ENCODE peak calls at places on chromosomes 6 and 20, in nine cellular contexts. P, X, U, Z, G, I, B, T and K are unnamed samples.

GRCh38 chr20:62876826-62877728 is 15.5 kb upstream of the TCFL5 start:
- DNase-seq in X (peak; percentile 66), P (peak; percentile 89), U (no peak), G (no peak), Z (no peak), I (peak; percentile 86), B (no peak), T (peak; percentile 58), K (peak; percentile 87)

GRCh38 chr20:50313223-50313820 is 122.7 kb downstream of the CEBPB start:
- DNase-seq in G (no peak), P (no peak), X (no peak), T (no peak), B (peak; percentile 88), I (no peak), Z (no peak), U (no peak), K (peak; percentile 38)

GRCh38 chr6:150857062-150857905 is 8.2 kb upstream of the MTHFD1L start:
- DNase-seq in P (peak; percentile 76), U (peak; percentile 100), X (peak; percentile 68), Z (peak; percentile 99), G (peak; percentile 99), I (no peak), B (peak; percentile 46), T (peak; percentile 42), K (no peak)

GRCh38 chr6:105485456-105485855 is 82.6 kb upstream of the PREP start:
- DNase-seq in B (no peak), X (no peak), T (no peak), Z (no peak), G (no peak), P (no peak), U (no peak), I (no peak), K (no peak)

GRCh38 chr20:6311841-6312655 is 189.2 kb upstream of the FERMT1 start:
- DNase-seq in U (no peak), B (no peak), T (no peak), G (peak; percentile 1), Z (no peak), I (no peak), X (no peak), P (no peak), K (no peak)

GRCh38 chr6:24951831-24952299 is 16.1 kb upstream of the RIPOR2 start:
- DNase-seq in I (no peak), T (no peak), B (no peak), U (no peak), X (no peak), G (no peak), P (no peak), Z (no peak), K (no peak)

GRCh38 chr6:163460307-163460782 is 45.8 kb downstream of the QKI start:
- DNase-seq in P (no peak), G (peak; percentile 72), B (peak; percentile 4), T (no peak), U (peak; percentile 63), Z (no peak), X (no peak), I (no peak), K (no peak)

GRCh38 chr6:26173836-26174144 is 86.6 kb downstream of the HFE start:
- DNase-seq in B (no peak), X (no peak), G (no peak), U (no peak), P (no peak), I (no peak), T (no peak), Z (no peak), K (no peak)

GRCh38 chr20:35742741-35743523 is 872 bp upstream of the RBM39 start:
- DNase-seq in P (no peak), I (no peak), U (no peak), Z (no peak), T (no peak), B (no peak), X (peak; percentile 20), G (peak; percentile 30), K (no peak)

GRCh38 chr20:3679749-3680700 is 1.8 kb downstream of the ADAM33 start:
- DNase-seq in T (no peak), G (peak; percentile 79), P (peak; percentile 92), X (no peak), I (peak; percentile 58), U (peak; percentile 65), Z (peak; percentile 27), B (no peak), K (peak; percentile 89)

GRCh38 chr6:91822581-91822980 is 1235.7 kb upstream of the MAP3K7 start:
- DNase-seq in P (no peak), I (no peak), X (no peak), U (no peak), G (no peak), T (no peak), Z (no peak), B (no peak), K (no peak)

GRCh38 chr6:138008791-138009190 is 98.4 kb downstream of the PERP start:
- DNase-seq in Z (no peak), U (no peak), G (no peak), I (no peak), X (no peak), P (no peak), T (no peak), B (no peak), K (no peak)

GRCh38 chr6:35025241-35026188 is 115.6 kb downstream of the TCP11 start:
- DNase-seq in G (no peak), Z (no peak), B (no peak), T (no peak), X (no peak), P (no peak), I (no peak), U (no peak), K (no peak)

GRCh38 chr6:32967151-32968091 is 973 bp upstream of the BRD2 start:
- DNase-seq in B (no peak), G (peak; percentile 49), I (no peak), T (no peak), U (peak; percentile 34), P (no peak), X (no peak), Z (no peak), K (no peak)

DNA sequence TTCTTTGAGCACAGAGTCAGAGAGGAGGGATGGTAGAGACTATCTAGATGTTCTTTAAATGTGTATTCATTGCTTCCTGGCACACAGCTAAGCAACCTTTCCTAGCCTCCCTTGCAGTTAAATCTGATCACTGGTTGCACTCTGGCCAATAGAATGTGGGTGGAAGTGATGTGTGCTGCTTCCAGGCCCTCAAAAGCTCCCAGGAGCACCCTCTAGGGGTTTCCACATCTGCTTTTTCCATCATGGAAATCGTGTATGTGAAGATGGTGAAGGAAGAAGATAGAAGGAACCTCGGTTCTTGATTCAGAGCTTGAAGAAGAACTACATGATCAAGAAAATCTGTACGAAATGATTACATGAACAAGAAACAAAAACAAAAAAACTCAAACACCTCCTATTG is 149.8 kb upstream of the JAG1 start:
- DNase-seq in G (no peak), P (no peak), U (no peak), B (no peak), I (no peak), T (no peak), X (no peak), Z (no peak), K (no peak)
- TF ChIP-seq CTCF in G (no peak), P (no peak), U (no peak), B (no peak), I (no peak), T (no peak), X (no peak), Z (no peak), K (no peak)

GRCh38 chr6:158000530-158001307 is 19.1 kb downstream of the SYNJ2 start:
- DNase-seq in P (no peak), T (no peak), B (no peak), G (no peak), X (no peak), U (no peak), I (no peak), Z (no peak), K (no peak)
- H3K27ac ChIP-seq in P (peak overlapping the region; percentile 90), T (peak overlapping the region; percentile 3), B (no peak overlapping the region), G (no peak overlapping the region), X (no peak overlapping the region), U (no peak overlapping the region), I (no peak overlapping the region), Z (peak overlapping the region; percentile 21), K (peak overlapping the region; percentile 48)

GRCh38 chr20:58551631-58552030 is 36.4 kb upstream of the APCDD1L start:
- DNase-seq in I (no peak), B (no peak), U (no peak), X (no peak), P (no peak), Z (no peak), T (no peak), G (no peak), K (no peak)
- TF ChIP-seq CTCF in I (no peak), B (no peak), U (no peak), X (no peak), P (no peak), Z (no peak), T (no peak), G (no peak), K (no peak)

GRCh38 chr6:111032493-111033140 is 50.8 kb downstream of the RPF2 start:
- DNase-seq in U (peak; percentile 37), G (peak; percentile 53), T (no peak), P (no peak), X (no peak), Z (no peak), B (no peak), I (no peak), K (no peak)
- H3K27ac ChIP-seq in U (no peak overlapping the region), G (no peak overlapping the region), T (no peak overlapping the region), P (no peak overlapping the region), X (no peak overlapping the region), Z (no peak overlapping the region), B (no peak overlapping the region), I (no peak overlapping the region), K (no peak overlapping the region)